ENCODE peak calls at places on chromosome 6, in seven cellular contexts. G, L, N, S, R, I and V are unnamed samples.
A peak's percentile ranks its signal among the peaks of the same experiment; 100 is the strongest.

GRCh38 chr6:16639689-16640480 is 121.4 kb downstream of the ATXN1 start:
- DNase-seq in I (no peak), L (no peak), S (no peak), N (no peak), G (no peak), R (no peak), V (peak; percentile 12)

GRCh38 chr6:100503043-100503442 is 38.3 kb upstream of the SIM1 start:
- DNase-seq in G (no peak), I (no peak), S (no peak), N (no peak), R (no peak), L (no peak), V (no peak)

GRCh38 chr6:166556871-166557322 is 29.6 kb downstream of the RAMACL start:
- DNase-seq in L (no peak), N (peak; percentile 75), R (peak; percentile 96), S (no peak), G (peak; percentile 95), I (no peak), V (peak; percentile 95)

GRCh38 chr6:165573671-165574070 is 89.4 kb downstream of the PDE10A start:
- DNase-seq in L (no peak), N (no peak), R (no peak), I (no peak), S (peak; percentile 49), G (peak; percentile 60), V (no peak)

GRCh38 chr6:11650711-11651110 is 113.2 kb downstream of the TMEM170B start:
- DNase-seq in L (no peak), N (no peak), I (no peak), S (no peak), R (no peak), G (no peak), V (no peak)

GRCh38 chr6:16320533-16321340 is 82.3 kb downstream of the GMPR start:
- DNase-seq in G (no peak), I (no peak), L (no peak), R (no peak), N (no peak), S (no peak), V (no peak)

GRCh38 chr6:106247293-106247692 is 78.3 kb downstream of the ATG5 start:
- DNase-seq in R (no peak), G (no peak), L (peak; percentile 24), N (no peak), S (no peak), I (no peak), V (no peak)

GRCh38 chr6:43740321-43740960 is 29.6 kb upstream of the VEGFA start:
- DNase-seq in R (peak; percentile 32), N (no peak), G (no peak), I (no peak), L (no peak), S (peak; percentile 12), V (no peak)

GRCh38 chr6:91081452-91082067 is 494.7 kb upstream of the MAP3K7 start:
- DNase-seq in G (no peak), N (no peak), R (no peak), I (peak; percentile 53), L (no peak), S (peak; percentile 46), V (no peak)

GRCh38 chr6:114945392-114945791 is 602.6 kb upstream of the HS3ST5 start:
- DNase-seq in R (no peak), I (no peak), L (no peak), N (no peak), G (no peak), S (no peak), V (no peak)
- TF ChIP-seq POLR2AphosphoS5 in R (no peak), I (no peak), L (no peak), N (no peak), G (no peak), S (no peak), V (no peak)

DNA sequence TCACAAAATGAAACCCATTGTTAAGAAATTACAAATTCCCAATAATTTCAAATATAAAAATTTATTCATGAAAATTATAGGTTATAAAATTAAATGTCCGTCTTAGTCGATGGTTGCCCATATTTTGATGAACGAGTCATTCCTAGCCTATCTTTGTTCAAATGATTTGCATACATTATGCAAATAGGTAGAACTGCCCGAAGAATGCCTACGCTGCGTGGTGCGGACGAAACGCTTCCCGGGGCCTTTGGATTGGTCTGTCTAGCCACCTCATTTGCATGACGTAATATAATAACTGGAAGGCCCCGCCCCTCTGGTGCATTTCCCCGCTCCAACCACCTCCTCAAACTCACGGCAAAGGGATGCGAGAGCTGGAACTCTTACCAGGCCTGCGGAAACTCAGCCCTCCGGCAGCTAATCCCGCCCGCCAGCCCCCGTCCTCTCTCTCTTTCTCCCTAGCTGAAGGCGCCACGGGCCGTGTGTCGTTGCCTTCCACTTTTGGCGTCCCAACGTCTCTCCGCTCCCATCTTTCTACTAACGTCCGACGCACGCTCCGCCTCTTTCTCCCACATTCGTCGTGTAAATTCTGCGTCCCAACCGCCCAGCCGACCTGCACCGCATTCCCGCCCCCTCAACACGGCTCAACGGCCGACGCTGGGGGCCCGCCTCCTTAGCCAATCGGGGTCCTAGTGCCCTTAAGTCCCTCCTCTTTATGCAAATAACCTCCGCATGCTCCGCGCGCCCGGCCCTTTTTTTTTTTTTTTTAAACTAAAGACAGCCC is 520 bp upstream of the PRRC2A start:
- DNase-seq in R (peak; percentile 99), N (peak; percentile 98), L (peak; percentile 96), S (peak; percentile 96), I (peak; percentile 100), G (peak; percentile 97), V (peak; percentile 99)
- TF ChIP-seq EP300 in R (no peak), N (no peak), L (peak; percentile 35), S (no peak), I (peak; percentile 71), G (no peak), V (no peak)

DNA sequence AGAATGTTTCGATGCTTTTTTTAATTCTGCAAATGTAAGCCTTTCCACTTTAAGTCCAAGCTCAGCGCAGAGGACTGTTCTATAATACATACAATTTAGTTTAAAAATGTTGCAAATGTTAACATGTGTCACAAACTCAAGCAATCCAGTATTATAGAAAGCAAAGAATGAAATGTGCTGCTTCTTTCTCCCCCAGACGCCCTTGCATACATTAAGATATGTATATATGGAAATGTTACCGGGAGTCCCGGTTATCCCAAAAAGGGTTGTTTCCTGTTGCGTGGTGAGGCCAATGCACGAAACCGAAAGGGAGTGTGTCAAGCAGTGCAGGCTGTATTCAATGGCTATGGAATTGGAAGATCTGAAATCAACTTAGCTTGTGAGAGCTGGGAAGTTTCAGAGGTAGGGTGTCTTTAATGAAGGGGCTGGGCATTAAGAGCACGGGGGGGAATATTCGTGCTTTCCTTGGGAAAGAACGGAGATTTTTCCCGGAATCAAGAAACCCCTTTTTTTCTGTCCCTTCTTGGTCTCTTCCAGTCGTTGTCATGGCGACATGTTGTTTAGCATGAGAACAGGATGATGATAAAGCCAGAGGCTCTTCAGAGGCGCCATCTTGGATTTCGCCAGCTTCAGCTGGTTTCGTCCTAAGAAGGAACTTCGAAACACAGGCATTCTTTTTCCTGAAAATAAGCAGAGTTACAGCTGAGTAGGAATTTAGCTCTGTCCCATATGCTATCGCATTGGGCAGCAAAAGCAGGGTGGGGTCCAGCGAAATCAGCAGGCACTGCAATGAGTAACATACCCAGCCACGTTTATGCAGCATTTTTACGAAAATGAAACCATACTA is 10.1 kb upstream of the NQO2 start:
- DNase-seq in R (peak; percentile 91), G (peak; percentile 86), S (peak; percentile 73), I (peak; percentile 100), L (peak; percentile 83), N (peak; percentile 89), V (peak; percentile 93)
- TF ChIP-seq CTCF in R (no peak), G (no peak), S (no peak), I (no peak), L (no peak), N (no peak), V (no peak)

GRCh38 chr6:159044899-159045727 is at the start of gene TAGAP:
- DNase-seq in S (peak; percentile 25), R (peak; percentile 75), L (peak; percentile 63), N (peak; percentile 83), I (no peak), G (peak; percentile 70), V (peak; percentile 92)
- TF ChIP-seq POLR2AphosphoS5 in S (no peak), R (no peak), L (peak; percentile 80), N (peak; percentile 91), I (no peak), G (peak; percentile 20), V (peak; percentile 83)

DNA sequence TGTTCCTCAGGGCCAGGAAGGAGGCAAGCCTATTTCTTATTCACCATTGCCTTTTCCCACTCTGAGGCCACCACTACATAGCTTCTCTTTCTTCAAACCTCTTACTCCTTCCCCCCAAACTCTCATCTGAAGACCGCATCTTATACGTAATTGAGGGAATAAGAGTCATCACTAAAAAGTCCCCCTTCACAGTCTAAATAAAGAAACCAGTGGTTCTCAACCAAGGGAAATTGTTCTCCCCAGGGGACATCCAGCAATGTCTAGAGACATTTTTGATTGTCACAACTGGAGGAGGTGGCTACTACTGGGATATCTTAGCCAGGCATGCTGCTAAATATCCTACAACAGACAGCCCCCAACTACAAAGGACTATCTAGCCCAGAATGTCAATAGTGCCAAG is 327.6 kb upstream of the CNR1 start:
- DNase-seq in I (no peak), N (no peak), R (no peak), G (no peak), L (peak; percentile 75), S (no peak), V (no peak)
- TF ChIP-seq EP300 in I (no peak), N (no peak), R (no peak), G (no peak), L (peak; percentile 72), S (no peak), V (no peak)

DNA sequence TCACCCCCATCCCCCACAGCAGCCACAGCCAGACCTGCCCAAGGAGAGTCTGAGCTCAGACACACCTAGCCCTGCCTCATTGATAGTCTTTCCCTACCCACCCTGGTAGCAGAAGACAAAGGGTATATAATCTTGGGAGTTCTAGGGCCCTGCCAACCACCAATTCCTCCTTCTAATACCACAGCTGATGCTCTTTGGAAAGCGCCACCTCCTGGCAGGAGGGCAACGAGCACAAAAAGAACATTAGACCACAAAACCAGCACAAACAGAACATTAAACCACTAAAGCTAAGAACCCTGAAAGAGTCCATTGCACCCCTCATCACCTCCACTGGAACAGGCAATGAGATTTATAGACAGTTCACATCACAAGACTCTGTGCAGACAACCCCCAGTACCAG is 195.8 kb upstream of the FUT9 start:
- DNase-seq in R (no peak), I (no peak), L (no peak), N (no peak), S (no peak), G (no peak), V (no peak)
- TF ChIP-seq CTCF in R (no peak), I (no peak), L (peak; percentile 41), N (no peak), S (peak; percentile 47), G (no peak), V (no peak)